ENCODE peak calls at places on chromosomes 5 and 9, in four cellular contexts. D, Z, A and G are unnamed samples.

GRCh38 chr5:142840591-142840990 is 70.4 kb downstream of the ARHGAP26 start:
- DNase-seq in D (no peak), Z (no peak), A (no peak), G (no peak)

GRCh38 chr9:125272697-125273096 is 11.1 kb downstream of the GAPVD1 start:
- DNase-seq in D (no peak), Z (no peak), A (no peak), G (no peak)

GRCh38 chr9:135887585-135888050 is 19.7 kb downstream of the CAMSAP1 start:
- DNase-seq in D (no peak), Z (no peak), A (no peak), G (no peak)

GRCh38 chr5:43006411-43007202 is 33.5 kb downstream of the ANXA2R start:
- DNase-seq in D (no peak), Z (no peak), A (no peak), G (no peak)

GRCh38 chr5:161230222-161230621 is 316.3 kb downstream of the GABRB2 start:
- DNase-seq in D (peak; percentile 88), Z (peak; percentile 69), A (peak; percentile 77), G (peak; percentile 42)

GRCh38 chr5:93735378-93735777 is 6.0 kb downstream of the POU5F2 start:
- DNase-seq in D (no peak), Z (no peak), A (no peak), G (no peak)

GRCh38 chr9:6946583-6946982 is 188.8 kb downstream of the KDM4C start:
- DNase-seq in D (no peak), Z (no peak), A (no peak), G (no peak)

GRCh38 chr9:107612136-107612535 is 122.6 kb upstream of the KLF4 start:
- DNase-seq in D (no peak), Z (peak; percentile 81), A (peak; percentile 18), G (no peak)

GRCh38 chr5:43041669-43042175 is 1.6 kb upstream of the ANXA2R start:
- DNase-seq in D (peak; percentile 74), Z (peak; percentile 62), A (peak; percentile 51), G (peak; percentile 77)

GRCh38 chr9:326667-327066 is 112.0 kb downstream of the DOCK8 start:
- DNase-seq in D (no peak), Z (no peak), A (no peak), G (no peak)

GRCh38 chr9:92378825-92379535 is 25.4 kb downstream of the OGN start:
- DNase-seq in D (peak; percentile 15), Z (no peak), A (no peak), G (peak; percentile 90)

GRCh38 chr9:93132287-93132927 is 1.6 kb downstream of the NINJ1 start:
- DNase-seq in D (no peak), Z (peak; percentile 77), A (peak; percentile 65), G (no peak)

GRCh38 chr5:14351845-14352712 is 208.9 kb downstream of the TRIO start:
- DNase-seq in D (peak; percentile 57), Z (peak; percentile 78), A (peak; percentile 71), G (peak; percentile 5)

GRCh38 chr5:96468956-96469355 is 35.9 kb upstream of the PCSK1 start:
- DNase-seq in D (no peak), Z (no peak), A (no peak), G (no peak)

GRCh38 chr5:33588654-33589372 is 148.0 kb downstream of the TARS1 start:
- DNase-seq in D (no peak), Z (no peak), A (peak; percentile 27), G (no peak)

GRCh38 chr5:17431272-17432050 is 66.6 kb upstream of the TAF11L2 start:
- DNase-seq in D (no peak), Z (no peak), A (no peak), G (no peak)

GRCh38 chr9:2018764-2019548 is 3.8 kb downstream of the SMARCA2 start:
- DNase-seq in D (no peak), Z (no peak), A (no peak), G (no peak)

GRCh38 chr5:151592855-151593408 is 1.8 kb upstream of the FAT2 start:
- DNase-seq in D (no peak), Z (no peak), A (peak; percentile 13), G (no peak)

GRCh38 chr5:943874-944620 is 51.4 kb downstream of the TRIP13 start:
- DNase-seq in D (no peak), Z (no peak), A (no peak), G (no peak)

GRCh38 chr5:127648997-127649550 is at the start of gene CTXN3:
- DNase-seq in D (peak; percentile 80), Z (peak; percentile 58), A (no peak), G (peak; percentile 91)

GRCh38 chr5:167765341-167765740 is 526.1 kb upstream of the WWC1 start:
- DNase-seq in D (no peak), Z (no peak), A (no peak), G (no peak)

GRCh38 chr5:38692780-38693507 is 136.5 kb upstream of the LIFR start:
- DNase-seq in D (no peak), Z (no peak), A (no peak), G (no peak)

GRCh38 chr9:129412814-129413536 is 207.9 kb downstream of the C9orf50 start:
- DNase-seq in D (peak; percentile 57), Z (peak; percentile 63), A (peak; percentile 64), G (peak; percentile 75)

GRCh38 chr5:2660305-2660704 is 91.2 kb downstream of the IRX2 start:
- DNase-seq in D (no peak), Z (no peak), A (no peak), G (no peak)

GRCh38 chr9:137740311-137740710 is 121.5 kb downstream of the EHMT1 start:
- DNase-seq in D (peak; percentile 87), Z (no peak), A (no peak), G (no peak)

GRCh38 chr9:5375790-5376477 is 36.3 kb upstream of the RLN1 start:
- DNase-seq in D (no peak), Z (no peak), A (no peak), G (no peak)

GRCh38 chr5:22678886-22679285 is 174.3 kb downstream of the CDH12 start:
- DNase-seq in D (no peak), Z (no peak), A (no peak), G (no peak)

GRCh38 chr9:121499427-121500164 is at the start of gene GGTA1:
- DNase-seq in D (peak; percentile 60), Z (peak; percentile 45), A (peak; percentile 35), G (no peak)

GRCh38 chr5:115461506-115462290 is 82.9 kb downstream of the FEM1C start:
- DNase-seq in D (no peak), Z (no peak), A (no peak), G (no peak)

GRCh38 chr9:101479337-101480045 is 43.9 kb upstream of the ALDOB start:
- DNase-seq in D (no peak), Z (peak; percentile 30), A (peak; percentile 45), G (peak; percentile 70)

GRCh38 chr5:107592515-107592914 is 78.2 kb downstream of the EFNA5 start:
- DNase-seq in D (no peak), Z (no peak), A (no peak), G (no peak)

GRCh38 chr9:4325113-4325512 is 25.2 kb upstream of the GLIS3 start:
- DNase-seq in D (no peak), Z (no peak), A (no peak), G (no peak)

GRCh38 chr5:122311888-122312669 is at the start of gene SNCAIP:
- DNase-seq in D (peak; percentile 60), Z (peak; percentile 31), A (peak; percentile 30), G (no peak)

GRCh38 chr9:15220658-15221310 is 86.2 kb downstream of the TTC39B start:
- DNase-seq in D (no peak), Z (no peak), A (no peak), G (no peak)